ENCODE peak calls at places on chromosomes 1 and 21, in five cellular contexts. L, F, I, V and U are unnamed samples.

GRCh38 chr1:26225033-26225831 is 8.8 kb upstream of the CEP85 start:
- DNase-seq in L (peak), I (peak), V (peak), F (no peak), U (peak)

GRCh38 chr1:31712625-31713024 is 8.8 kb upstream of the COL16A1 start:
- DNase-seq in F (no peak), V (peak), I (peak), L (no peak), U (peak)

GRCh38 chr1:232012773-232013386 is 386.3 kb downstream of the DISC1 start:
- DNase-seq in V (peak), F (peak), L (peak), I (no peak), U (no peak)

GRCh38 chr1:154765970-154766369 is 104.1 kb downstream of the KCNN3 start:
- DNase-seq in V (no peak), L (no peak), F (no peak), I (peak), U (no peak)

GRCh38 chr1:76218888-76219588 is 144.5 kb downstream of the ST6GALNAC3 start:
- DNase-seq in V (no peak), I (no peak), F (no peak), L (no peak), U (no peak)

GRCh38 chr21:35933466-35933865 is 126.9 kb downstream of the SETD4 start:
- DNase-seq in F (peak), V (peak), I (no peak), L (no peak), U (peak)

GRCh38 chr21:44973598-44973997 is 33.8 kb downstream of the SLX9 start:
- DNase-seq in L (no peak), V (no peak), F (no peak), I (no peak), U (no peak)

GRCh38 chr1:165443539-165444289 is 1.2 kb downstream of the RXRG start:
- DNase-seq in F (no peak), L (no peak), I (no peak), V (no peak), U (no peak)

GRCh38 chr1:210676539-210676938 is 347.8 kb downstream of the HHAT start:
- DNase-seq in I (no peak), L (no peak), V (no peak), F (no peak), U (no peak)

GRCh38 chr1:201495447-201496295 is 11.3 kb downstream of the CSRP1 start:
- DNase-seq in I (peak), F (no peak), V (peak), L (peak), U (peak)

GRCh38 chr1:5978452-5978851 is 13.8 kb downstream of the NPHP4 start:
- DNase-seq in I (no peak), F (no peak), L (no peak), V (no peak), U (no peak)

GRCh38 chr1:151944110-151944858 is 35.0 kb upstream of the THEM4 start:
- DNase-seq in I (no peak), V (no peak), L (no peak), F (no peak), U (no peak)

GRCh38 chr21:17598437-17598836 is 14.3 kb downstream of the BTG3 start:
- DNase-seq in V (no peak), F (no peak), I (no peak), L (no peak), U (no peak)

GRCh38 chr1:212944209-212944901 is 6.0 kb upstream of the VASH2 start:
- DNase-seq in L (no peak), I (no peak), V (no peak), F (no peak), U (no peak)

GRCh38 chr1:36341626-36342320 is 18.3 kb upstream of the EVA1B start:
- DNase-seq in I (no peak), L (no peak), F (no peak), V (no peak), U (no peak)

GRCh38 chr1:227378183-227378582 is 59.9 kb upstream of the CDC42BPA start:
- DNase-seq in L (no peak), F (no peak), I (no peak), V (no peak), U (no peak)

GRCh38 chr1:21384620-21385019 is 55.3 kb upstream of the NBPF3 start:
- DNase-seq in F (no peak), I (no peak), L (no peak), V (no peak), U (no peak)

GRCh38 chr1:70468180-70468579 is 57.1 kb downstream of the CTH start:
- DNase-seq in I (no peak), V (no peak), L (no peak), F (no peak), U (no peak)

GRCh38 chr21:35375115-35375514 is 326.0 kb upstream of the RUNX1 start:
- DNase-seq in F (no peak), I (no peak), V (no peak), L (no peak), U (no peak)

GRCh38 chr1:153962088-153963029 is 978 bp downstream of the SLC39A1 start:
- DNase-seq in L (no peak), V (peak), F (no peak), I (peak), U (peak)

GRCh38 chr1:2645143-2645542 is 12.3 kb upstream of the MMEL1 start:
- DNase-seq in F (no peak), I (no peak), L (no peak), V (no peak), U (peak)

DNA sequence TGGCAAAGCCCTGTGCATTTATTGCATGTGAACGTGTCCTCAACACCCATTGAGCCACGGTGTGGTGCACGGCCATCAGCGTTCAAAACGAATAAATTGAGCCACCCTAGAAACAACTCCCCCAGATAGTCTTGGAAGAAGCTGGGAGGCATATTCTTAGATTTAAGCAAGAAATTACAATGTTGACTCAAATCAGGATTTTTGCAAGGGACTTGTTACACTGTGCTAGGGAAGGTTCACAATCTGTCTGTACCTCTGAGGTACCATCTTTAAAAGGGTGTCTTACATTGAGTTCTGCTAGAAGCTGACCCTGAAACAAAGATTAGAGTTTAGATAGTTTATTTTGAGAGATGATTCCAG is 16.2 kb downstream of the CD247 start:
- DNase-seq in F (no peak), I (no peak), L (no peak), V (no peak), U (no peak)
- H3K4me3 ChIP-seq in F (no peak), I (no peak), L (no peak), V (no peak), U (no peak)

GRCh38 chr1:178867670-178868069 is 3.2 kb downstream of the ANGPTL1 start:
- DNase-seq in V (no peak), I (no peak), F (no peak), L (no peak), U (no peak)
- H3K4me3 ChIP-seq in V (peak), I (peak), F (no peak), L (peak), U (no peak)

DNA sequence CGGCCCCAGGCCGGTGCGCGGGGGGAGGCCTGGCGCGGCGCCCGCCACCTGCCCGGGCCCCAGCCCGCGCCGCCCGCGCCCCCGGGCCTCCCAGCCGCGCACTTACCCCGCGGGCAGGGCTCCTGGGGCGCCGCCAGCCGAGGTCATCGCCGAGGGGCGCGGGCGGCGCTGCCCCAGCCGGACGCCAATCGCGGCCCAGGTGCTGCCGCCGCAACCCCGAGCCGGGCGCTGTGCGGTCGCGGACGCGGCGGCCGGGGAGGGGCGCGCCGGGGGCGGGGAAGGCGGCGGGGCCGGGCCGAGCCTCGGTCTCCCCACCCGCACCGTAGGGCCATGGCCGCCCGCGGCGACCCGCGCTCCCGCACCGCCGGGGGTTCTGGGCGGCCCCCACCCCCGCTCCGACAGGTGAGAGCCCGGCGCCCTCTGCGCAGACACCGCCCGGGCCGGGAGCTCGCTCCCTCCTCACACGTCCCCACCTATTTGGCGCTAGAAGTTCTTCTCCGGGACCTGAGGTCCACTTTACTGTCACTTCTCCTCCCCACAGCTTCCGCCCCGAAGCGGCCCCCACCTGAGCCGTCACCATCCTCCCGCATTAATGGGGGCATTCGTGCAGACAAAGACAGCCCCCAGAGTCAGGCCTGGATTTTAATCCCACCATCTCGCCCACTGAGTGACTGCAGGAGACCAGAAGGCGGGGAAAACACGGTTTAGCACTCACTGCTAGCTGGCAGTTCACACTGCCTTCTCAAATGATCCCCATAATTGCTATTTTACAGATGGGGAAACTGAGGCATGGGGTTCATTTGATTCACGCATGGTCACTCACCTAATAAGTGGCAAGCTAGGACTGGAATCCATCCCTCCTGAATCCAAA is at the start of gene TTC39A:
- DNase-seq in L (no peak), F (no peak), I (peak), V (no peak), U (no peak)
- H3K4me3 ChIP-seq in L (peak), F (peak), I (peak), V (peak), U (no peak)

DNA sequence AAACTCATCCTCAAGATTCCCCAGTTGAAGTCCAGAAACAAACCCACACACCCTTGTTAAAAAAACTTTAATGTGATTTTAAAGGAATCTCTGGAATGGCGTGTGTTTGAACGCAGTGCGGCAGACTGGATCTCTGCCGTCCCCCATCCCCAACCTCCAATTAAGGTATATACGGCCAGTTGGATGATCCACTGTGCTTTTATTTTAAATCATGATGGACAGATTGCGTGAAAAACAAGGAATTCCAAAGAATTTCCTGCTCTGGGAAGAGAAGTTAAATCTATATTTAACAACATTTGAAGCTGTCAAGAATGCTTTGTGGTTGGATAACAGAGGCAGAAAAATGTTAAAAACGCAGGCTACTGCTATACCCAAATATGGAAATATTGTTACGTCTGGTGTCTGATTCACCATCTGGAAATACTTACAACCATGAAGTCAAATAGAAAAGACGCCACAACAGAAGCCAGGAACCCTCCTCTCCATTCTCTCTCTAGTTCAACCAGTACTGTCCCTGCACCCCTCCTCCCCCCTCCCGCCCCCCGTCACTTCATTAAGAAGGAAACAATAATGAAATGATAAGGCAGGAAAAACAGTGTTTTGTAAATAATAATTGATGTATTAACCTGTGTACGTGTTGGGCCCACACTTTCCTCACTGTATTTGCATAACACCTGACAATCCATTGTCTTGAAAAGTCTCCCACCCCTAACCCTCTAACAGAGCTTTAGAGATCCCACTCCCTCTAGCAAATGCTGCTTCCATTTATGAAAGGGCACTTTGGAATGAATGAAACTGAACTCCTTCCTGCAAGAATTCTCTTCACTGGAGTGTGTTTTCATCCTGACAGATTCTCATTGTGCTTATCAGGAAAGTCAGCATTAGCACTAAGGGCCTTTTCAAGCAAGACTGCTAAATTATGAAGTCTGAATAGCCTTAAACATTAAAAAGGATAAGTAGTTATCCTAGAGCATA is 2.0 kb upstream of the CCN1 start:
- DNase-seq in I (no peak), F (peak), V (no peak), L (no peak), U (no peak)
- H3K4me3 ChIP-seq in I (peak), F (peak), V (no peak), L (peak), U (no peak)